ENCODE peak calls at places on chromosome 2, in six cellular contexts. One of them, this sample, is unnamed.

GRCh38 chr2:202221873-202222272 is 16.5 kb downstream of the SUMO1 start:
- DNase-seq in endothelial cell: no peak
- DNase-seq in HFFc6: no peak
- DNase-seq in heart left ventricle: no peak
- DNase-seq in uterus: no peak
- DNase-seq in fibroblast of lung: peak
- DNase-seq in this sample: no peak

GRCh38 chr2:43943809-43944452 is 51.9 kb downstream of the LRPPRC start:
- DNase-seq in endothelial cell: no peak
- DNase-seq in HFFc6: no peak
- DNase-seq in heart left ventricle: no peak
- DNase-seq in uterus: no peak
- DNase-seq in fibroblast of lung: peak
- DNase-seq in this sample: no peak

GRCh38 chr2:118016911-118017310 is 3.0 kb upstream of the CCDC93 start:
- DNase-seq in endothelial cell: no peak
- DNase-seq in HFFc6: no peak
- DNase-seq in heart left ventricle: no peak
- DNase-seq in uterus: no peak
- DNase-seq in fibroblast of lung: no peak
- DNase-seq in this sample: no peak

GRCh38 chr2:84495539-84496146 is 20.7 kb upstream of the DNAH6 start:
- DNase-seq in endothelial cell: peak
- DNase-seq in HFFc6: peak
- DNase-seq in heart left ventricle: no peak
- DNase-seq in uterus: no peak
- DNase-seq in fibroblast of lung: peak
- DNase-seq in this sample: no peak

GRCh38 chr2:181312515-181312927 is 144.7 kb upstream of the ITGA4 start:
- DNase-seq in endothelial cell: no peak
- DNase-seq in HFFc6: no peak
- DNase-seq in heart left ventricle: no peak
- DNase-seq in uterus: no peak
- DNase-seq in fibroblast of lung: no peak
- DNase-seq in this sample: no peak

GRCh38 chr2:105977212-105977611 is 216.9 kb downstream of the UXS1 start:
- DNase-seq in endothelial cell: no peak
- DNase-seq in HFFc6: peak
- DNase-seq in heart left ventricle: no peak
- DNase-seq in uterus: no peak
- DNase-seq in fibroblast of lung: peak
- DNase-seq in this sample: no peak

GRCh38 chr2:189819297-189819704 is 35.1 kb downstream of the PMS1 start:
- DNase-seq in endothelial cell: no peak
- DNase-seq in HFFc6: peak
- DNase-seq in heart left ventricle: no peak
- DNase-seq in uterus: no peak
- DNase-seq in fibroblast of lung: peak
- DNase-seq in this sample: no peak

GRCh38 chr2:46147626-46148368 is 149.4 kb upstream of the EPAS1 start:
- DNase-seq in endothelial cell: no peak
- DNase-seq in HFFc6: no peak
- DNase-seq in heart left ventricle: no peak
- DNase-seq in uterus: no peak
- DNase-seq in fibroblast of lung: no peak
- DNase-seq in this sample: no peak

GRCh38 chr2:150142561-150142960 is 344.9 kb downstream of the RND3 start:
- DNase-seq in endothelial cell: no peak
- DNase-seq in HFFc6: peak
- DNase-seq in heart left ventricle: no peak
- DNase-seq in uterus: no peak
- DNase-seq in fibroblast of lung: peak
- DNase-seq in this sample: no peak

GRCh38 chr2:232418056-232418455 is 11.4 kb downstream of the ALPG start:
- DNase-seq in endothelial cell: no peak
- DNase-seq in HFFc6: no peak
- DNase-seq in heart left ventricle: no peak
- DNase-seq in uterus: no peak
- DNase-seq in fibroblast of lung: no peak
- DNase-seq in this sample: no peak

GRCh38 chr2:239470151-239470900 is 69.5 kb upstream of the HDAC4 start:
- DNase-seq in endothelial cell: no peak
- DNase-seq in HFFc6: no peak
- DNase-seq in heart left ventricle: no peak
- DNase-seq in uterus: no peak
- DNase-seq in fibroblast of lung: no peak
- DNase-seq in this sample: no peak

GRCh38 chr2:234686088-234686890 is 189.4 kb upstream of the ARL4C start:
- DNase-seq in endothelial cell: peak
- DNase-seq in HFFc6: no peak
- DNase-seq in heart left ventricle: no peak
- DNase-seq in uterus: no peak
- DNase-seq in fibroblast of lung: no peak
- DNase-seq in this sample: no peak

GRCh38 chr2:85971369-85971768 is 82.6 kb upstream of the ST3GAL5 start:
- DNase-seq in endothelial cell: no peak
- DNase-seq in HFFc6: peak
- DNase-seq in heart left ventricle: no peak
- DNase-seq in uterus: no peak
- DNase-seq in fibroblast of lung: peak
- DNase-seq in this sample: no peak

GRCh38 chr2:24493713-24494112 is 2.7 kb downstream of the NCOA1 start:
- DNase-seq in endothelial cell: no peak
- DNase-seq in HFFc6: no peak
- DNase-seq in heart left ventricle: no peak
- DNase-seq in uterus: no peak
- DNase-seq in fibroblast of lung: peak
- DNase-seq in this sample: no peak

GRCh38 chr2:160973991-160974390 is 186.2 kb upstream of the TANK start:
- DNase-seq in endothelial cell: no peak
- DNase-seq in HFFc6: no peak
- DNase-seq in heart left ventricle: no peak
- DNase-seq in uterus: no peak
- DNase-seq in fibroblast of lung: no peak
- DNase-seq in this sample: no peak

GRCh38 chr2:97741686-97742085 is 28.3 kb downstream of the ZAP70 start:
- DNase-seq in endothelial cell: no peak
- DNase-seq in HFFc6: no peak
- DNase-seq in heart left ventricle: no peak
- DNase-seq in uterus: no peak
- DNase-seq in fibroblast of lung: no peak
- DNase-seq in this sample: no peak

GRCh38 chr2:101830555-101830954 is 133.0 kb downstream of the MAP4K4 start:
- DNase-seq in endothelial cell: no peak
- DNase-seq in HFFc6: peak
- DNase-seq in heart left ventricle: no peak
- DNase-seq in uterus: no peak
- DNase-seq in fibroblast of lung: no peak
- DNase-seq in this sample: no peak

GRCh38 chr2:8312861-8313768 is 368.7 kb upstream of the ID2 start:
- DNase-seq in endothelial cell: no peak
- DNase-seq in HFFc6: no peak
- DNase-seq in heart left ventricle: no peak
- DNase-seq in uterus: no peak
- DNase-seq in fibroblast of lung: peak
- DNase-seq in this sample: no peak

GRCh38 chr2:160363961-160364733 is 129.5 kb downstream of the RBMS1 start:
- DNase-seq in endothelial cell: no peak
- DNase-seq in HFFc6: no peak
- DNase-seq in heart left ventricle: no peak
- DNase-seq in uterus: no peak
- DNase-seq in fibroblast of lung: no peak
- DNase-seq in this sample: no peak

GRCh38 chr2:119174216-119174992 is 15.9 kb upstream of the C1QL2 start:
- DNase-seq in endothelial cell: peak
- DNase-seq in HFFc6: no peak
- DNase-seq in heart left ventricle: no peak
- DNase-seq in uterus: no peak
- DNase-seq in fibroblast of lung: peak
- DNase-seq in this sample: peak

GRCh38 chr2:86788172-86788571 is 2.5 kb downstream of the CD8A start:
- DNase-seq in endothelial cell: no peak
- DNase-seq in HFFc6: no peak
- DNase-seq in heart left ventricle: no peak
- DNase-seq in uterus: no peak
- DNase-seq in fibroblast of lung: no peak
- DNase-seq in this sample: no peak

GRCh38 chr2:133389569-133389968 is 178.7 kb downstream of the NCKAP5 start:
- DNase-seq in endothelial cell: no peak
- DNase-seq in HFFc6: no peak
- DNase-seq in heart left ventricle: no peak
- DNase-seq in uterus: no peak
- DNase-seq in fibroblast of lung: no peak
- DNase-seq in this sample: no peak

GRCh38 chr2:180559766-180560165 is 420.6 kb upstream of the UBE2E3 start:
- DNase-seq in endothelial cell: peak
- DNase-seq in HFFc6: no peak
- DNase-seq in heart left ventricle: no peak
- DNase-seq in uterus: no peak
- DNase-seq in fibroblast of lung: peak
- DNase-seq in this sample: no peak

GRCh38 chr2:66495788-66496640 is 61.1 kb downstream of the MEIS1 start:
- DNase-seq in endothelial cell: no peak
- DNase-seq in HFFc6: peak
- DNase-seq in heart left ventricle: no peak
- DNase-seq in uterus: peak
- DNase-seq in fibroblast of lung: peak
- DNase-seq in this sample: no peak

GRCh38 chr2:96584017-96584416 is 47.5 kb downstream of the ARID5A start:
- DNase-seq in endothelial cell: no peak
- DNase-seq in HFFc6: peak
- DNase-seq in heart left ventricle: no peak
- DNase-seq in uterus: no peak
- DNase-seq in fibroblast of lung: no peak
- DNase-seq in this sample: no peak

GRCh38 chr2:206083602-206084467 is 2.1 kb downstream of the INO80D start:
- DNase-seq in endothelial cell: peak
- DNase-seq in HFFc6: no peak
- DNase-seq in heart left ventricle: no peak
- DNase-seq in uterus: no peak
- DNase-seq in fibroblast of lung: peak
- DNase-seq in this sample: no peak

GRCh38 chr2:226354434-226354833 is 445.2 kb downstream of the IRS1 start:
- DNase-seq in endothelial cell: no peak
- DNase-seq in HFFc6: peak
- DNase-seq in heart left ventricle: no peak
- DNase-seq in uterus: no peak
- DNase-seq in fibroblast of lung: no peak
- DNase-seq in this sample: no peak

GRCh38 chr2:43634604-43635306 is 2.3 kb upstream of the PLEKHH2 start:
- DNase-seq in endothelial cell: no peak
- DNase-seq in HFFc6: peak
- DNase-seq in heart left ventricle: no peak
- DNase-seq in uterus: no peak
- DNase-seq in fibroblast of lung: peak
- DNase-seq in this sample: no peak

GRCh38 chr2:17539993-17540812 is at the start of gene VSNL1:
- DNase-seq in endothelial cell: peak
- DNase-seq in HFFc6: no peak
- DNase-seq in heart left ventricle: peak
- DNase-seq in uterus: peak
- DNase-seq in fibroblast of lung: peak
- DNase-seq in this sample: no peak

DNA sequence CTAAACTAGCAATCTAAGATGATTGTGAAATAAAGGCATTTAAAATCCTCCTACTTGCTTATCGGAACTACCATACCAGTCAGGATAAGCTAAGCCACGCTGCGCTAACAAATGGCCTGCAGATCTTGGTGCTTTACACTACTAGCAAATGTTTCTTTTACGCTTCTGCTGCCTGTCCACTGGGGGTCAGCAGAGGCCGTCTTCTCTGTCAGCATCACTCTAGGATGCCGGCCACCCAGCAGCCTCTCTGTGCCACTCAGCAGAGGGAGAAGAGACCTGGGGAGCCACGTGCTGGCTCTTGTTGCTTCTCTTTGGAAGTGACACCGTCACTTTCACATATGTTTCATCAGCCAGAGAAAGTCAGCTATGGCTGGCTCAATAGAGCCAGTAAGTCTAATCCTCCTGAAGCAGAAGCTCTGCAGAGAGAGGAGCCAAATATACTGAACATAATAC is 36.6 kb downstream of the COPS8 start:
- DNase-seq in endothelial cell: peak
- DNase-seq in HFFc6: peak
- DNase-seq in heart left ventricle: peak
- DNase-seq in uterus: peak
- DNase-seq in fibroblast of lung: peak
- DNase-seq in this sample: no peak
- TF ChIP-seq CTCF in endothelial cell: peak
- TF ChIP-seq CTCF in HFFc6: peak
- TF ChIP-seq CTCF in heart left ventricle: peak
- TF ChIP-seq CTCF in uterus: peak
- TF ChIP-seq CTCF in fibroblast of lung: peak
- TF ChIP-seq CTCF in this sample: no peak

GRCh38 chr2:172106128-172106961 is 3.6 kb upstream of the DLX2 start:
- DNase-seq in endothelial cell: no peak
- DNase-seq in HFFc6: peak
- DNase-seq in heart left ventricle: no peak
- DNase-seq in uterus: no peak
- DNase-seq in fibroblast of lung: no peak
- DNase-seq in this sample: no peak
- TF ChIP-seq CTCF in endothelial cell: no peak
- TF ChIP-seq CTCF in HFFc6: peak
- TF ChIP-seq CTCF in heart left ventricle: peak
- TF ChIP-seq CTCF in uterus: no peak
- TF ChIP-seq CTCF in fibroblast of lung: peak
- TF ChIP-seq CTCF in this sample: no peak

GRCh38 chr2:109736177-109736827 is 57.8 kb upstream of the RGPD5 start:
- DNase-seq in endothelial cell: peak
- DNase-seq in HFFc6: peak
- DNase-seq in heart left ventricle: no peak
- DNase-seq in uterus: peak
- DNase-seq in fibroblast of lung: peak
- DNase-seq in this sample: no peak
- TF ChIP-seq CTCF in endothelial cell: peak
- TF ChIP-seq CTCF in HFFc6: peak
- TF ChIP-seq CTCF in heart left ventricle: peak
- TF ChIP-seq CTCF in uterus: peak
- TF ChIP-seq CTCF in fibroblast of lung: peak
- TF ChIP-seq CTCF in this sample: no peak

GRCh38 chr2:237167934-237168333 is 82.2 kb downstream of the COPS8 start:
- DNase-seq in endothelial cell: no peak
- DNase-seq in HFFc6: no peak
- DNase-seq in heart left ventricle: no peak
- DNase-seq in uterus: no peak
- DNase-seq in fibroblast of lung: no peak
- DNase-seq in this sample: no peak

GRCh38 chr2:237164474-237165047 is 78.9 kb downstream of the COPS8 start:
- DNase-seq in endothelial cell: no peak
- DNase-seq in HFFc6: no peak
- DNase-seq in heart left ventricle: no peak
- DNase-seq in uterus: no peak
- DNase-seq in fibroblast of lung: no peak
- DNase-seq in this sample: no peak

GRCh38 chr2:237167038-237167437 is 81.3 kb downstream of the COPS8 start:
- DNase-seq in endothelial cell: no peak
- DNase-seq in HFFc6: no peak
- DNase-seq in heart left ventricle: no peak
- DNase-seq in uterus: no peak
- DNase-seq in fibroblast of lung: no peak
- DNase-seq in this sample: no peak

GRCh38 chr2:237162959-237163358 is 77.3 kb downstream of the COPS8 start:
- DNase-seq in endothelial cell: no peak
- DNase-seq in HFFc6: no peak
- DNase-seq in heart left ventricle: no peak
- DNase-seq in uterus: no peak
- DNase-seq in fibroblast of lung: no peak
- DNase-seq in this sample: no peak

GRCh38 chr2:237165405-237166276 is 80.0 kb downstream of the COPS8 start:
- DNase-seq in endothelial cell: peak
- DNase-seq in HFFc6: peak
- DNase-seq in heart left ventricle: no peak
- DNase-seq in uterus: no peak
- DNase-seq in fibroblast of lung: peak
- DNase-seq in this sample: no peak
- TF ChIP-seq CTCF in endothelial cell: peak
- TF ChIP-seq CTCF in HFFc6: peak
- TF ChIP-seq CTCF in heart left ventricle: peak
- TF ChIP-seq CTCF in uterus: no peak
- TF ChIP-seq CTCF in fibroblast of lung: peak
- TF ChIP-seq CTCF in this sample: no peak

This sample was measured in activated B cell treated with CpG ODN at 0.5 μM for 24 hours.